ENCODE peak calls at places on chromosomes 12 and 14, in nine cellular contexts. T is HepG2; F is gastrocnemius medialis; R is heart right ventricle; V is lower lobe of right lung; X is cardiac muscle cell; H is left lung; W is CD8-positive, alpha-beta T cell; Q is SJCRH30. S is an unnamed sample. For H3K4me1 and H3K27me3, the result is how much of the 10 kb centered on the place peaks cover.

GRCh38 chr12:52526511-52526951 is 6.3 kb upstream of the KRT5 start:
- DNase-seq in R (no peak), T (no peak), H (no peak), X (no peak), W (no peak), Q (no peak), F (no peak), V (no peak), S (no peak)

GRCh38 chr14:61968207-61968606 is 206.0 kb downstream of the SNAPC1 start:
- DNase-seq in V (no peak), T (no peak), R (no peak), W (no peak), F (no peak), H (no peak), Q (no peak), X (no peak), S (no peak)

GRCh38 chr14:38705220-38705619 is 397.8 kb downstream of the SEC23A start:
- DNase-seq in T (no peak), Q (no peak), F (no peak), X (no peak), W (no peak), H (no peak), R (no peak), V (no peak), S (no peak)

GRCh38 chr14:68439741-68440140 is 353.1 kb downstream of the ZFP36L1 start:
- DNase-seq in T (no peak), H (no peak), Q (no peak), R (no peak), F (no peak), V (no peak), X (no peak), W (no peak), S (no peak)

GRCh38 chr14:80087411-80087810 is 123.9 kb downstream of the DIO2 start:
- DNase-seq in V (no peak), W (no peak), H (no peak), X (no peak), F (no peak), T (no peak), R (no peak), Q (no peak), S (no peak)

GRCh38 chr14:49942090-49942489 is 49.2 kb downstream of the ARF6 start:
- DNase-seq in V (no peak), R (no peak), H (no peak), X (no peak), W (no peak), F (no peak), Q (no peak), T (no peak), S (no peak)

GRCh38 chr14:71465316-71465715 is 466.9 kb upstream of the RGS6 start:
- DNase-seq in Q (no peak), X (no peak), V (no peak), R (no peak), F (no peak), T (no peak), H (no peak), W (no peak), S (no peak)

GRCh38 chr12:95731519-95731958 is 59.0 kb downstream of the NTN4 start:
- DNase-seq in H (no peak), T (no peak), Q (no peak), X (no peak), V (no peak), R (no peak), F (no peak), W (no peak), S (no peak)

GRCh38 chr12:6560501-6561205 is 4.8 kb upstream of the IFFO1 start:
- DNase-seq in X (no peak), W (no peak), Q (no peak), R (no peak), T (no peak), F (no peak), H (no peak), V (no peak), S (no peak)

GRCh38 chr12:123398177-123398916 is 14.4 kb downstream of the KMT5A start:
- DNase-seq in F (no peak), Q (no peak), W (no peak), T (no peak), R (no peak), X (no peak), V (no peak), H (no peak), S (no peak)

GRCh38 chr14:53247596-53248370 is 94.7 kb upstream of the DDHD1 start:
- DNase-seq in R (no peak), X (peak), W (no peak), H (no peak), F (peak), T (no peak), V (no peak), Q (no peak), S (no peak)

GRCh38 chr12:98587084-98587483 is 6.4 kb upstream of the SLC25A3 start:
- DNase-seq in V (no peak), X (no peak), Q (no peak), H (no peak), W (no peak), R (no peak), F (no peak), T (no peak), S (no peak)

GRCh38 chr12:19970116-19970515 is 398.2 kb upstream of the PDE3A start:
- DNase-seq in H (no peak), T (no peak), Q (no peak), F (no peak), R (no peak), W (no peak), X (no peak), V (no peak), S (no peak)

GRCh38 chr12:52634266-52635056 is 16.1 kb upstream of the KRT73 start:
- DNase-seq in X (no peak), V (no peak), W (no peak), R (peak), Q (no peak), H (no peak), T (no peak), F (peak), S (peak)

GRCh38 chr14:52355016-52355430 is 40.9 kb downstream of the PTGER2 start:
- DNase-seq in Q (no peak), H (no peak), W (no peak), R (no peak), V (no peak), F (no peak), X (no peak), T (no peak), S (no peak)

GRCh38 chr14:56868660-56869059 is 58.4 kb upstream of the OTX2 start:
- DNase-seq in R (no peak), T (no peak), X (no peak), H (no peak), W (no peak), F (no peak), V (no peak), Q (no peak), S (no peak)

GRCh38 chr12:107320031-107320928 is 226.9 kb upstream of the CRY1 start:
- DNase-seq in R (peak), V (peak), T (peak), F (no peak), W (peak), H (peak), Q (no peak), X (peak), S (no peak)

GRCh38 chr12:124678421-124678893 is 111.0 kb upstream of the NCOR2 start:
- DNase-seq in V (no peak), T (no peak), X (no peak), H (no peak), F (no peak), W (no peak), R (no peak), Q (peak), S (no peak)
- H3K4me1 ChIP-seq in V (half or more), T (half or more), X (under half), H (half or more), F (under half), W (under half), R (under half), Q (half or more), S (under half)

DNA sequence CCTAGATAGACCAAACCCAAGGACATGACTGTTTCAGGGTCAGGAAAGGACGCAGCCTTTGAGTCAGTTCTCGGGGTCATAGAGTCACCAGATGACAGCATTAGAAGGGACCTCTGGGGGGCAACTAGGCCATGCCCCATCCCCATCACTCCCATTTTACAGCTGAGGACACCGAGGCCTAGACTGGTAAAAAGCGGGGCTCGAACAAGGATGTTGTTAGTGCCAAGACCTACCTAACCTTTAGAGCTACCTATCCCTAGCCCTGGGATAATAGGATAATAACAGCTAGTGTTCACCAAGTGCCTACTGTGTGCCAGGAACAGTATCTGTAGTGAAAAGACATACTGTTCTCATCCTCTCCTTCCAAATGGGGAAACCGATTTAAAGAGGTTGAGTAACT is 48.7 kb downstream of the PLEKHG3 start:
- DNase-seq in T (no peak), Q (no peak), V (no peak), W (no peak), R (no peak), H (no peak), F (no peak), X (no peak), S (no peak)
- H3K27ac ChIP-seq in T (no peak), Q (no peak), V (no peak), W (no peak), R (no peak), H (no peak), F (no peak), X (no peak), S (no peak)

GRCh38 chr14:103187911-103188310 is 64.7 kb downstream of the TNFAIP2 start:
- DNase-seq in W (no peak), Q (no peak), X (no peak), F (no peak), R (no peak), H (no peak), V (no peak), T (no peak), S (no peak)

GRCh38 chr14:103186894-103187586 is 63.8 kb downstream of the TNFAIP2 start:
- DNase-seq in X (no peak), Q (no peak), W (no peak), T (peak), H (no peak), F (no peak), R (no peak), V (no peak), S (no peak)

GRCh38 chr14:103186241-103186835 is 63.1 kb downstream of the TNFAIP2 start:
- DNase-seq in Q (no peak), X (no peak), R (no peak), F (no peak), V (no peak), T (no peak), H (no peak), W (no peak), S (no peak)

GRCh38 chr14:103184046-103184445 is 60.8 kb downstream of the TNFAIP2 start:
- DNase-seq in T (no peak), R (no peak), V (no peak), W (no peak), H (no peak), F (no peak), Q (no peak), X (no peak), S (no peak)

DNA sequence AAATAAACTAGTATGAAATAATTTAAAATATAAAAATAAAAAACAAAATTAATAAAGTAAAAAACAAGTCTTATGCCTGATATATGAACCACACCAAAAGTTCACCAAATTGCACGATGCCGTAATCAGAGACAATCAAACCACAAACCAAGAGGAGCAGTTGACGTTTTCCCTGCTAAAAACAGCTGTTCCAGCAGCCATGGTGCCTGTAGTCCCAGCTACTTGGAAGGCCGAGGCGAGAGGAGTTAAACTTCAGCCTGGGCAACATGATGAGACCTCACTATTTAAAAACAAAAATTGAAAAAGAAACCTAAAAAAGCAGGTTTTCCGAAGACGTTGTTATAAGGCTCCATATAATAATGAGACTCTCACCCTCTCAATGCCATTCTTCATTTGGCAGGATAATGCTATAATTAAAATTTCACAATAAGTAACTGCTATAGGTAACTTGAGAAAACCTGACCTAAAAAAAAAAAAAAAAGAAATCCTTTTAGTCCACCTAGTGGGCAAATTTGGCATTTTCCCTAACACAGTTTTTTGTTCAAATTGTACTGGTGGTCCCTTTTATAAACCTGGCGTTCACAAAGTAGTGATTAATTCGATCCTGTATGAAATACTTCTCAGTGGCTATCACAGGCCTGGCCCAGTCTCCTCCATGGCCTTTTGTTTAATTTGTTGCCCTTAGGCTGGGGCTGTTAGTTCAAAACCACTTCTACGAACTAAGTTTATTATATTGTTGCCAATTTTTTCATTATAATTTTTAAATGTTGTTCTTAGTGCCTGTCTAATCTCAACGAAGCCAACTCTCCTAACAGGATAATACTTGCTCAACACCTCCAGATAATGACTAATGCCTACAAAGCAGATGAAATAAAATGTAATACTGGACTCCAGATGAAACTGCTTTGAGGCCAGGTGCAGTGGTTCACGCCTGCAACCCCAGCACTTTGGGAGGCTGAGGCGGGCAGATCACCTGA is 62.1 kb downstream of the TNFAIP2 start:
- DNase-seq in F (no peak), X (peak), Q (peak), V (no peak), T (peak), R (no peak), H (no peak), W (no peak), S (no peak)
- H3K27me3 ChIP-seq in F (under half), X (under half), Q (under half), V (under half), T (under half), R (under half), H (under half), W (under half), S (under half)

GRCh38 chr12:47829584-47829983 is 9.9 kb upstream of the HDAC7 start:
- DNase-seq in F (no peak), R (no peak), Q (peak), V (no peak), H (no peak), T (no peak), W (no peak), X (no peak), S (no peak)

GRCh38 chr12:47832263-47832933 is 12.7 kb upstream of the HDAC7 start:
- DNase-seq in R (no peak), X (no peak), V (no peak), F (no peak), T (no peak), W (no peak), H (no peak), Q (peak), S (no peak)

GRCh38 chr12:47825239-47825639 is 5.5 kb upstream of the HDAC7 start:
- DNase-seq in W (no peak), Q (no peak), R (no peak), F (peak), T (no peak), H (peak), X (no peak), V (peak), S (no peak)

GRCh38 chr12:47828008-47828966 is 8.6 kb upstream of the HDAC7 start:
- DNase-seq in Q (peak), F (no peak), T (no peak), R (no peak), X (no peak), W (no peak), V (no peak), H (no peak), S (no peak)

GRCh38 chr12:47828967-47829482 is 9.3 kb upstream of the HDAC7 start:
- DNase-seq in H (peak), Q (peak), X (peak), F (peak), T (no peak), R (peak), V (peak), W (no peak), S (peak)
- H3K4me1 ChIP-seq in H (half or more), Q (under half), X (under half), F (under half), T (under half), R (under half), V (half or more), W (half or more), S (under half)

GRCh38 chr12:11688379-11688778 is 38.9 kb downstream of the ETV6 start:
- DNase-seq in F (no peak), W (no peak), R (no peak), Q (no peak), T (no peak), H (no peak), V (no peak), X (no peak), S (no peak)
- H3K27ac ChIP-seq in F (no peak), W (no peak), R (no peak), Q (no peak), T (no peak), H (no peak), V (no peak), X (no peak), S (peak)

DNA sequence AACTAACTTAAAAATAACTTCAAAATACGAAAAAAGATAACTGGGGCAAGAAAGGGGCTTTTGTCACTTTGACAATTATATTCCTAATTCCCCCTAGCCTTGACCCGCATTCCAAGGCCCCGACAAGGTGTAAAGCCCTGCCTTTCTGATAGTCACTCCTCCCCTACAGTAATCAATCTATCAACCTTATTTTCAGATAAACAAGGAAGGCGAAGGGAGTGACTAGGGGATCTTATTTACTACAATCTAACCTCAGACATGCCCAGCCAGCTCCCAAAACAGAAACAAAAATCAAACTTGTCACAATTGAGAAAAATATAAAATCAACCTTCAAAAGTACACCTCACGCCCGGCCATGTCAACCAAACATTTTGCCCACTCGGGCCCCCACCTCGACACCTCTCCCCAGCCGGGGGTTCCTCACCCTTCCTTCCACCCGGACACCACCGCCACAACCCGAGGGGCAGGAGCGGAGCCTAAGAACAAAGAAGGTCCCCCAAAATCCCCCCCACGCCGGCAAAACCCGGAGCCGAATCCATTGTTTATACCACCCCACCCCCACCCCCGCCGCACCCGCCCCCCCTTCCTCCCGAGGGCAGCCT is 562 bp downstream of the ZFYVE1 start:
- DNase-seq in H (no peak), V (no peak), T (no peak), F (no peak), X (no peak), R (no peak), W (no peak), Q (no peak), S (no peak)
- H3K27me3 ChIP-seq in H (under half), V (under half), T (under half), F (under half), X (under half), R (under half), W (under half), Q (under half), S (under half)

DNA sequence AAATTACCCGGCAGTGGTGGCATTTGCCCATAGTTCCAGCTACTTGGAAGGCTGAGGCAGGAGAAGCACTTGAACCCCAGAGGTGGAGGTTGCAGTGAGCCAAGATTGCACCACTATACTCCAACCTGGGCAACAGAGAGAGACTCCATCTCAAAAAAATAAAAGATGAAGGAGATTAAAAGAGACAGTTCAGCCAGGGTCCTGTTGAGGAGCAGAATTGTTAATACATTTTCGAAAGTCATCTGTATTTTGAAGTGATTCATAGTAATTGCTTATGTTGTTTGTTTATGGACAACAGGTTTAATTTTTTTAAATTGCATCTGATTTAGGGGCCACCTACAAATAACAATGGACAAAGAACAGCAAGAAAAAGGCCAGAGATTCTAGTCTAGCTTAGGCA is 112.9 kb downstream of the DIP2B start:
- DNase-seq in F (no peak), H (no peak), R (no peak), V (no peak), X (no peak), W (no peak), T (no peak), Q (no peak), S (no peak)
- H3K4me1 ChIP-seq in F (under half), H (under half), R (under half), V (under half), X (half or more), W (under half), T (half or more), Q (under half), S (under half)

GRCh38 chr12:113108308-113108707 is 27.3 kb downstream of the RASAL1 start:
- DNase-seq in H (no peak), W (no peak), T (no peak), V (no peak), R (no peak), X (no peak), Q (no peak), F (no peak), S (no peak)

GRCh38 chr12:113111247-113111646 is 24.3 kb downstream of the RASAL1 start:
- DNase-seq in V (no peak), Q (no peak), R (no peak), F (no peak), T (no peak), H (no peak), W (no peak), X (no peak), S (no peak)

GRCh38 chr12:113109872-113110623 is 25.5 kb downstream of the RASAL1 start:
- DNase-seq in F (no peak), X (no peak), V (no peak), R (no peak), T (no peak), Q (no peak), H (no peak), W (no peak), S (no peak)

GRCh38 chr12:113112043-113112899 is 23.3 kb downstream of the RASAL1 start:
- DNase-seq in H (no peak), R (no peak), W (no peak), V (no peak), T (no peak), X (no peak), Q (no peak), F (no peak), S (no peak)

DNA sequence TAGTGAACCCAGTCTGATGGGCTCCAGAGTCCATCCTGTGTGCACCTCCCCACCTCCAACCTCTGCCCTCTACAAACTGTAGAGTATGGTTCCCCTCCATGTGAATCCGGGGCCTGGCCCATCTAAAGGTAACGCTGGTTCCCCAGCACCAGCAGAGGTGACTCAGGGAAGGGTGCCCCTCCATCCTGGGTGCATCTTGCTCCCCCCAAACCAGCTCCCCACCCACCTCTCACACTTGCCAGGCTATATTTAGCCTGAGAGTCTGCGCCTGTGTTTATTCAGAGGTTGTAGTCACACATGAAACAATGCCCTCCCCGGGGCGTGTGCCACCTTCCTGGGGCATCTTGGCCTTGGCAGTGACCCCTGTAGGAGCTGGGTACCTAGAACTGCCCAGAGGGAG is 26.2 kb downstream of the RASAL1 start:
- DNase-seq in Q (no peak), X (no peak), R (no peak), V (no peak), T (no peak), W (no peak), H (no peak), F (no peak), S (no peak)
- H3K27ac ChIP-seq in Q (no peak), X (no peak), R (no peak), V (no peak), T (no peak), W (no peak), H (no peak), F (no peak), S (no peak)

GRCh38 chr12:57730336-57731067 is 8.0 kb downstream of the AGAP2 start:
- DNase-seq in R (no peak), X (no peak), T (no peak), V (no peak), H (peak), Q (no peak), W (no peak), F (no peak), S (no peak)
- H3K27me3 ChIP-seq in R (under half), X (half or more), T (under half), V (under half), H (under half), Q (under half), W (under half), F (under half), S (under half)

S was measured in breast epithelium.